ENCODE peak calls at places on chromosomes 4 and X, in nine cellular contexts. H is ascending aorta, T is vagina, B is heart right ventricle, G is tibial artery, N is stomach, Q is Peyer's patch, U is ovary, S is left lung. L is an unnamed sample. For H3K4me1, the result is how much of the 10 kb centered on the place peaks cover.

GRCh38 chr4:98113005-98113404 is 30.3 kb downstream of the STPG2 start:
- DNase-seq in G (no peak), U (no peak), H (no peak), Q (no peak), N (no peak), T (no peak), B (no peak), S (no peak), L (no peak)

GRCh38 chr4:102234243-102234838 is 110.9 kb downstream of the SLC39A8 start:
- DNase-seq in H (no peak), T (no peak), N (no peak), B (no peak), G (no peak), S (peak), Q (no peak), U (no peak), L (no peak)

GRCh38 chr4:168486961-168487820 is 6.9 kb upstream of the DDX60L start:
- DNase-seq in B (no peak), N (no peak), T (no peak), S (no peak), G (no peak), H (no peak), U (no peak), Q (no peak), L (no peak)

GRCh38 chr4:6892190-6892908 is 17.3 kb upstream of the TBC1D14 start:
- DNase-seq in S (peak), H (peak), N (peak), B (no peak), Q (peak), U (no peak), T (no peak), G (peak), L (no peak)

GRCh38 chr4:7223566-7223965 is 31.2 kb downstream of the SORCS2 start:
- DNase-seq in G (no peak), N (no peak), B (no peak), Q (no peak), S (peak), T (no peak), H (no peak), U (no peak), L (no peak)

GRCh38 chr4:106985830-106986229 is 50.3 kb downstream of the DKK2 start:
- DNase-seq in Q (no peak), S (no peak), N (no peak), U (no peak), G (no peak), B (no peak), H (no peak), T (no peak), L (no peak)

GRCh38 chrX:3262906-3263305 is 83.5 kb downstream of the MXRA5 start:
- DNase-seq in N (no peak), H (no peak), B (no peak), T (no peak), S (no peak), U (no peak), Q (no peak), G (no peak), L (no peak)

GRCh38 chrX:47200385-47201150 is 6.9 kb downstream of the UBA1 start:
- DNase-seq in B (no peak), N (no peak), G (peak), S (no peak), T (no peak), H (no peak), U (no peak), Q (no peak), L (no peak)

GRCh38 chr4:160523236-160523635 is 1420.4 kb downstream of the RAPGEF2 start:
- DNase-seq in U (no peak), T (no peak), B (no peak), H (no peak), S (no peak), Q (no peak), G (no peak), N (no peak), L (no peak)

GRCh38 chr4:165364452-165365080 is 14.2 kb upstream of the CPE start:
- DNase-seq in Q (no peak), H (no peak), S (no peak), N (no peak), B (no peak), G (no peak), U (no peak), T (no peak), L (no peak)

GRCh38 chr4:146398404-146398803 is 123.3 kb downstream of the SLC10A7 start:
- DNase-seq in U (no peak), B (no peak), H (no peak), N (no peak), T (no peak), S (no peak), G (no peak), Q (no peak), L (no peak)

GRCh38 chr4:47704693-47705325 is 133.1 kb downstream of the CORIN start:
- DNase-seq in Q (no peak), H (no peak), G (no peak), U (no peak), N (peak), S (no peak), B (peak), T (no peak), L (peak)

GRCh38 chr4:76535603-76536380 is 100.8 kb downstream of the SHROOM3 start:
- DNase-seq in G (no peak), Q (no peak), N (no peak), S (no peak), T (no peak), U (no peak), B (no peak), H (no peak), L (no peak)

GRCh38 chrX:136047969-136048368 is 62.7 kb downstream of the SLC9A6 start:
- DNase-seq in N (no peak), S (no peak), T (no peak), Q (no peak), U (no peak), B (no peak), H (peak), G (no peak), L (no peak)

GRCh38 chrX:16002185-16002584 is 121.2 kb upstream of the GRPR start:
- DNase-seq in T (no peak), S (no peak), B (no peak), N (no peak), G (no peak), Q (no peak), H (no peak), U (no peak), L (no peak)

GRCh38 chr4:54231419-54232150 is 2.5 kb downstream of the PDGFRA start:
- DNase-seq in H (peak), B (peak), Q (no peak), G (peak), U (peak), N (no peak), T (peak), S (peak), L (peak)

GRCh38 chrX:111254896-111255693 is 15.2 kb downstream of the CAPN6 start:
- DNase-seq in Q (no peak), H (no peak), S (no peak), G (no peak), N (no peak), U (no peak), B (no peak), T (no peak), L (no peak)

GRCh38 chrX:107574054-107574683 is 54.1 kb upstream of the PRPS1 start:
- DNase-seq in Q (no peak), N (no peak), H (no peak), B (no peak), U (no peak), T (no peak), S (no peak), G (no peak), L (no peak)

GRCh38 chr4:153759407-153760226 is at the start of gene RNF175:
- DNase-seq in Q (no peak), G (no peak), B (no peak), H (no peak), S (peak), T (no peak), U (no peak), N (no peak), L (no peak)

GRCh38 chrX:55486736-55487135 is 2.9 kb downstream of the USP51 start:
- DNase-seq in G (peak), U (no peak), S (no peak), N (no peak), Q (no peak), H (peak), T (no peak), B (no peak), L (no peak)

GRCh38 chr4:182931691-182932297 is 14.6 kb upstream of the DCTD start:
- DNase-seq in S (no peak), G (no peak), B (no peak), Q (no peak), T (no peak), N (no peak), U (no peak), H (no peak), L (no peak)

GRCh38 chrX:118239471-118239870 is 106.4 kb upstream of the WDR44 start:
- DNase-seq in U (peak), G (no peak), Q (no peak), S (no peak), B (peak), T (no peak), N (no peak), H (no peak), L (no peak)

GRCh38 chrX:11254417-11255109 is 38.6 kb upstream of the AMELX start:
- DNase-seq in U (no peak), S (no peak), N (peak), T (no peak), B (no peak), H (no peak), Q (no peak), G (no peak), L (no peak)

GRCh38 chrX:11367609-11368430 is 74.6 kb downstream of the AMELX start:
- DNase-seq in N (no peak), H (no peak), U (no peak), B (no peak), G (no peak), Q (no peak), T (no peak), S (no peak), L (no peak)

GRCh38 chrX:146208821-146209220 is 391.2 kb downstream of the SLITRK2 start:
- DNase-seq in H (no peak), G (no peak), N (no peak), U (no peak), S (no peak), Q (no peak), T (no peak), B (no peak), L (no peak)

GRCh38 chr4:106444557-106444956 is 76.0 kb upstream of the GIMD1 start:
- DNase-seq in U (no peak), T (no peak), H (no peak), Q (no peak), B (no peak), S (no peak), G (no peak), N (no peak), L (no peak)

GRCh38 chr4:169283114-169283509 is 12.4 kb upstream of the SH3RF1 start:
- DNase-seq in U (no peak), B (no peak), H (no peak), Q (no peak), S (no peak), N (no peak), G (no peak), T (no peak), L (no peak)

GRCh38 chr4:40264995-40265909 is 68.4 kb downstream of the RHOH start:
- DNase-seq in B (peak), U (no peak), S (no peak), G (no peak), T (no peak), H (no peak), N (peak), Q (peak), L (no peak)

GRCh38 chrX:53997751-53998150 is 46.5 kb downstream of the PHF8 start:
- DNase-seq in S (no peak), G (no peak), B (no peak), U (no peak), Q (no peak), T (no peak), N (no peak), H (no peak), L (no peak)

GRCh38 chr4:148857234-148857972 is 415.2 kb upstream of the NR3C2 start:
- DNase-seq in S (no peak), T (no peak), G (no peak), Q (no peak), B (no peak), N (no peak), U (no peak), H (no peak), L (no peak)

GRCh38 chr4:96016615-96017299 is 176.9 kb downstream of the PDHA2 start:
- DNase-seq in S (no peak), U (no peak), G (no peak), B (no peak), Q (no peak), N (no peak), H (no peak), T (no peak), L (no peak)

GRCh38 chr4:119692001-119692400 is 63.4 kb upstream of the PDE5A start:
- DNase-seq in B (no peak), S (no peak), G (peak), N (no peak), U (no peak), T (no peak), H (peak), Q (no peak), L (no peak)

GRCh38 chr4:3700223-3700622 is 66.0 kb upstream of the ADRA2C start:
- DNase-seq in Q (no peak), S (peak), U (peak), B (no peak), H (peak), G (no peak), N (no peak), T (no peak), L (no peak)

GRCh38 chr4:3700736-3701135 is 65.4 kb upstream of the ADRA2C start:
- DNase-seq in Q (no peak), S (peak), G (no peak), T (no peak), H (peak), B (no peak), U (peak), N (no peak), L (peak)

GRCh38 chr4:3699678-3700077 is 66.5 kb upstream of the ADRA2C start:
- DNase-seq in H (peak), Q (no peak), S (peak), B (peak), N (no peak), T (no peak), U (peak), G (no peak), L (no peak)

GRCh38 chr4:3699261-3699660 is 66.9 kb upstream of the ADRA2C start:
- DNase-seq in S (peak), G (no peak), B (peak), H (peak), Q (no peak), U (peak), T (no peak), N (no peak), L (no peak)

DNA sequence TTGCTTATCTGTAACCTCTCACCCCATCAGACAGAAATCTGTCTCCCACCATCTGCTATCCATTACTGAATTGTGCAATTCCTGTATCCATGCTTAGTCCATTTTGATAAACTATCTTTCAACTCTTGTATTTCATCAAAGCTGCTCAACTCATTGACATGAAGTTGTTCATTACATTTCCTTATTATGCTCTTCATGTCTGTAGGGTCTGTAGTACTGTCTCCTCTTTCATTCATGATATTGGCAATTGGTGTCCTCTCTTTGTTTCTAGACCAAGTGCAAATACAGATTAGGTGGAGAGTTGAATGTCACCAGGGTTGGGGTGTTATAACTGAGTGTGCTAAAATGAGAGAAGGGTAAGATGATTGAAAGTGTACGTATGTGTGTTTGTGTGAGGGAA is 69.2 kb upstream of the ADRA2C start:
- DNase-seq in G (no peak), Q (no peak), H (no peak), N (no peak), U (no peak), T (no peak), S (no peak), B (no peak), L (no peak)
- TF ChIP-seq CTCF in G (no peak), Q (no peak), H (no peak), N (no peak), U (no peak), T (no peak), S (no peak), B (no peak), L (no peak)

GRCh38 chr4:1209821-1210220 is 37.4 kb upstream of the SPON2 start:
- DNase-seq in U (peak), T (no peak), B (peak), G (peak), H (peak), Q (no peak), N (peak), S (peak), L (no peak)
- H3K4me1 ChIP-seq in U (under half), T (half or more), B (under half), G (under half), H (under half), Q (under half), N (half or more), S (half or more), L (under half)

GRCh38 chr4:8533274-8533865 is 46.8 kb upstream of the GPR78 start:
- DNase-seq in U (no peak), S (no peak), Q (no peak), H (no peak), N (no peak), B (no peak), G (no peak), T (no peak), L (peak)
- H3K27ac ChIP-seq in U (peak), S (peak), Q (no peak), H (no peak), N (peak), B (no peak), G (no peak), T (peak), L (peak)

DNA sequence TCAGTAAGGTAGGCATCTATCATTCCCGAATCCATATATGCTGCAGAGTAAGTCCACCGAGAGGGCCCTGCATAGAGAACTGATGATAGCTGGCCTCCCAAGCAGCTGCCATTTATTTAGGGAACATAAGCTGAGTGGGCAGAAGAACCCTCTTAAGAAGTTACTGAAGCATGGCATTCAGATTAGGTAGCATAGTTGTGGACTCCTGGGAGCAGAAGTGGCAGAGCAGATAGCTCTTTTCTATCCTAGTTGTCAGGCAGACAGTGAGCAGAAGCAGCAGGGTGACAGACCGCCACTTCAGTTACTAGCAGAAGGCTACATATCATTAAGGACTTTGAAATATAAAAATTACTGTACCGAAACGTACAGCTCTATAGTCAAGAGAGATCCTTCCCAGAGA is 454.7 kb downstream of the PPP4R3C start:
- DNase-seq in T (no peak), B (no peak), H (no peak), G (no peak), S (no peak), Q (no peak), U (no peak), N (no peak), L (no peak)
- TF ChIP-seq CTCF in T (no peak), B (no peak), H (no peak), G (no peak), S (no peak), Q (no peak), U (no peak), N (no peak), L (no peak)

GRCh38 chr4:15914736-15915135 is 23.8 kb downstream of the FGFBP1 start:
- DNase-seq in U (no peak), B (no peak), T (no peak), H (no peak), G (no peak), S (no peak), Q (no peak), N (no peak), L (no peak)

GRCh38 chr4:15914291-15914690 is 24.2 kb downstream of the FGFBP1 start:
- DNase-seq in B (no peak), N (no peak), H (no peak), Q (no peak), U (no peak), S (no peak), T (no peak), G (no peak), L (no peak)

GRCh38 chr4:15918484-15919129 is 19.9 kb downstream of the FGFBP1 start:
- DNase-seq in B (no peak), U (no peak), S (no peak), N (peak), Q (no peak), H (no peak), G (no peak), T (no peak), L (peak)

GRCh38 chr4:15920723-15921591 is 17.6 kb downstream of the FGFBP1 start:
- DNase-seq in G (peak), Q (no peak), H (peak), U (no peak), B (peak), N (peak), T (no peak), S (peak), L (peak)

DNA sequence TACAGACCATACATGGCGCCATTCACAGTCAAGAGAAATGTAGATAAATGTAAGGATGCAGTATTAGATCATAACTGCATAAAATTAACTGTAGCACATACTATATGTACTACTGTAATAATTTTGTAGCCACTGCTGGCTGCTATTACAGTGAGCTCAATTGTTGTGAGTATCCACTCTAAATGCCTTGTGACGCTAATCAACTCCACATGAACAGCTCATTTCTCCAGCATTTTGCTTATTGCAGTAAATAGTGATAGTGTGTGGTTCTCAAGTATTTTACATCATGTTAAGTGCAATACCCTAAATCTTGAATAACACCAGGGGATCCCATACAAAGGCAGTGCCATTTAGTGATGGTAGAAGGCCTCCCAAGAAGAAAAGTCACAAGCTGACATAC is 21.2 kb downstream of the FGFBP1 start:
- DNase-seq in T (no peak), B (no peak), N (no peak), Q (no peak), H (no peak), G (no peak), S (no peak), U (no peak), L (no peak)
- H3K4me1 ChIP-seq in T (under half), B (under half), N (under half), Q (under half), H (under half), G (under half), S (under half), U (under half), L (under half)

GRCh38 chr4:150971901-150972300 is 43.2 kb downstream of the LRBA start:
- DNase-seq in H (no peak), B (no peak), S (no peak), T (no peak), G (no peak), Q (no peak), U (no peak), N (no peak), L (no peak)
- H3K27ac ChIP-seq in H (no peak), B (no peak), S (no peak), T (no peak), G (no peak), Q (no peak), U (no peak), N (no peak), L (no peak)

L was measured in pancreas.